ENCODE peak calls at places on chromosome 19, in ten cellular contexts. C is neural progenitor cell, G is heart right ventricle, Q is AG04450, Z is left lung, H is colonic mucosa, Y is Panc1, A is GM23338, U is HCT116, W is Caco-2. X is an unnamed sample.

GRCh38 chr19:13022111-13022858 is 27.0 kb downstream of the NFIX start:
- DNase-seq in U (no peak), W (no peak), Q (peak; percentile 55), G (peak; percentile 50), H (no peak), Y (no peak), Z (no peak), C (no peak), A (no peak), X (no peak)

GRCh38 chr19:58252102-58252685 is 23.5 kb downstream of the ZNF544 start:
- DNase-seq in W (peak; percentile 49), Y (no peak), A (peak; percentile 58), G (no peak), Q (no peak), U (no peak), C (peak; percentile 13), Z (no peak), H (no peak), X (no peak)

GRCh38 chr19:51702754-51703654 is 9.9 kb downstream of the SPACA6 start:
- DNase-seq in Z (peak; percentile 60), W (peak; percentile 58), G (peak; percentile 34), H (peak; percentile 70), A (peak; percentile 94), C (peak; percentile 49), Q (no peak), Y (no peak), U (no peak), X (no peak)

GRCh38 chr19:40609561-40610395 is 8.6 kb downstream of the LTBP4 start:
- DNase-seq in U (peak; percentile 88), Z (peak; percentile 96), Q (no peak), W (peak; percentile 94), C (peak; percentile 94), H (peak; percentile 98), Y (no peak), A (peak; percentile 95), G (peak; percentile 94), X (no peak)

GRCh38 chr19:40947573-40947972 is 43.5 kb upstream of the CYP2B6 start:
- DNase-seq in Y (no peak), Q (no peak), A (no peak), U (no peak), C (no peak), H (no peak), W (no peak), G (no peak), Z (no peak), X (no peak)

GRCh38 chr19:39200066-39200817 is 3.5 kb downstream of the NCCRP1 start:
- DNase-seq in Z (no peak), W (no peak), G (no peak), U (no peak), C (no peak), H (no peak), A (no peak), Q (no peak), Y (no peak), X (no peak)

GRCh38 chr19:9935409-9936062 is 779 bp downstream of the OLFM2 start:
- DNase-seq in G (no peak), A (peak; percentile 44), U (no peak), H (no peak), W (no peak), Y (no peak), Q (no peak), C (peak; percentile 25), Z (no peak), X (no peak)

GRCh38 chr19:14127929-14128509 is 8.4 kb downstream of the ASF1B start:
- DNase-seq in H (no peak), Q (no peak), A (no peak), G (peak; percentile 55), U (no peak), Y (no peak), C (no peak), W (no peak), Z (no peak), X (no peak)

GRCh38 chr19:33704271-33704670 is 82.5 kb downstream of the CHST8 start:
- DNase-seq in Z (peak; percentile 7), C (no peak), G (no peak), Y (no peak), W (no peak), U (no peak), Q (no peak), A (no peak), H (no peak), X (no peak)

GRCh38 chr19:38869160-38869835 is 8.8 kb downstream of the RINL start:
- DNase-seq in A (peak; percentile 70), W (no peak), U (no peak), Y (no peak), C (no peak), Z (no peak), G (no peak), Q (no peak), H (peak; percentile 41), X (no peak)

GRCh38 chr19:51810228-51810627 is 15.3 kb downstream of the FPR3 start:
- DNase-seq in C (no peak), Q (no peak), Y (no peak), U (no peak), H (no peak), W (peak; percentile 17), G (no peak), Z (no peak), A (peak; percentile 27), X (no peak)

GRCh38 chr19:6374179-6374709 is 1.5 kb downstream of the PSPN start:
- DNase-seq in U (no peak), Q (no peak), Y (no peak), G (no peak), Z (no peak), A (no peak), C (no peak), H (peak; percentile 27), W (no peak), X (no peak)

GRCh38 chr19:17999685-18000479 is 8.1 kb upstream of the ARRDC2 start:
- DNase-seq in A (no peak), W (no peak), Q (no peak), Z (no peak), C (no peak), H (no peak), G (no peak), Y (no peak), U (no peak), X (no peak)
- H3K4me3 ChIP-seq in A (peak overlapping the region; percentile 52), W (no peak overlapping the region), Q (no peak overlapping the region), Z (no peak overlapping the region), C (no peak overlapping the region), H (no peak overlapping the region), G (peak overlapping the region; percentile 80), Y (no peak overlapping the region), U (no peak overlapping the region), X (no peak overlapping the region)

GRCh38 chr19:2226051-2226839 is 9.9 kb downstream of the PLEKHJ1 start:
- DNase-seq in Z (no peak), H (no peak), G (no peak), A (no peak), Y (no peak), W (no peak), Q (no peak), C (no peak), U (no peak), X (no peak)

GRCh38 chr19:2229103-2230028 is 6.8 kb downstream of the PLEKHJ1 start:
- DNase-seq in Z (no peak), W (no peak), G (no peak), U (no peak), H (no peak), C (no peak), Q (no peak), A (no peak), Y (no peak), X (no peak)

GRCh38 chr19:2228157-2229030 is 7.7 kb downstream of the PLEKHJ1 start:
- DNase-seq in G (no peak), Z (no peak), H (no peak), A (no peak), W (no peak), Y (no peak), U (no peak), Q (no peak), C (no peak), X (no peak)

GRCh38 chr19:2226840-2227360 is 9.2 kb downstream of the PLEKHJ1 start:
- DNase-seq in Q (no peak), G (no peak), Y (no peak), C (no peak), H (no peak), A (no peak), Z (no peak), U (no peak), W (no peak), X (no peak)

GRCh38 chr19:2227415-2228156 is 8.5 kb downstream of the PLEKHJ1 start:
- DNase-seq in Q (no peak), G (no peak), C (no peak), A (peak; percentile 33), Y (no peak), W (no peak), U (no peak), H (no peak), Z (no peak), X (no peak)
- TF ChIP-seq CTCF in Q (no peak), G (no peak), C (no peak), A (no peak), Y (no peak), W (no peak), U (no peak), H (no peak), Z (no peak), X (no peak)

DNA sequence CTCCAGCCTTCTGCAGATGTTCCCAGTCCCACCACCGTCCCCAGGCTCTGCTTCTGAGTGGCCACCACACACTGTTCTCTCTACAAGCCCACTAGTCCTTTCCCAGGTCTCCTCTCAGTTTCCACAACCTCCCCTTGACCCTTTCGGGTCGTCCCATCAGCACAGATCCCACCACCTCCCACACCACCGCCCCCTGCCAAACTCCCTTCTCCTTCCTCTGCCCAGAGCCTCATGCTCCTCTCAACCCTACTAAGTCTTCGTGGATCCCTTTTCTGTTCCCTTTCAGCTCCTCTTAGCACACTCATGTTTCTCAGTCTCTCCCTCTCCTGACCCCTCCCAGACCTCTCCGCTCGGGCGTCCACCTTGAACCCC is 1.9 kb downstream of the NAPA start:
- DNase-seq in W (no peak), Q (no peak), C (no peak), G (no peak), A (no peak), Y (no peak), H (no peak), Z (no peak), U (no peak), X (no peak)
- H3K4me3 ChIP-seq in W (peak overlapping the region; percentile 29), Q (peak overlapping the region; percentile 98), C (no peak overlapping the region), G (peak overlapping the region; percentile 87), A (peak overlapping the region; percentile 23), Y (peak overlapping the region; percentile 98), H (peak overlapping the region; percentile 92), Z (no peak overlapping the region), U (no peak overlapping the region), X (peak overlapping the region; percentile 81)

DNA sequence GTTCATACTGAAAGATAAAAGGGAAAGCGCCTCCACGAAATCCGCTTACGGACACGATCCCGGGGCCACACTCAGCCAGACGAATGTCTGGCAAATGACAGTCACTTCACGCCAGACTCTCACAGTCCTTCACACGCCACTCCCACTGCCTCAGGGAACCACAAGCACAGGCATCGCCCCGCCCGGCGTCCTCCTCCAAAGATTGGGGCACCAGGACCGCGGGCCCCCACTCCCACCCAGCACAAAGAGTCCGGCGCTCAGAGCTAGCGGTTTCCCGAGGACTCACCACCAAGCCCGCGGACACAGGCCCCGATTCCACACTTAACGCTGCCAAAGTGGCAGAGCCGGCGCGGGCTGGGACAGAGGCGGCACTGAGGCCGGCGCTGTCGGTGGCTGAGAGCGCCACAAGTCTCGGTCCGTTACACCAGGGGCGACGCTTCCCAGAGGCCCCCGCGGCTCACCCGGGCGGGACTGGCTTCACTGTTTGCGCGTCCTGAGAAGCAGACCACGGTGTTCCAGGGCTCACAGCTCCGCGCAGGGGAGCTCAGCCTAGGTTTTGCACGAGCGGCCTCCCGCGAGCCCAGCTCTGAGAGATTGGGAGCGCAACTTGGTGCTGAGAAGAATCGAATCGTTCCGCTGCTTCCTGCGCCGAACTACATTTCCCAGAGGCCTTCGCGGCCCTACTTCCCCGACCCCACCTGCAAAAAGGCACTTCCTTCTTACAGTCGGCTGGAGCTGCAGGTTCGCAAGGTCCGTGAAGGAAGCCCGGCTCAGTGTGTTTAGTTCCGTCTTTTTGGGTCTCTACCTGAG is at the start of gene ZNF569:
- DNase-seq in C (peak; percentile 93), Q (peak; percentile 85), G (peak; percentile 93), Z (peak; percentile 93), Y (peak; percentile 91), A (peak; percentile 97), W (no peak), U (no peak), H (peak; percentile 93), X (peak; percentile 80)
- TF ChIP-seq CTCF in C (no peak), Q (no peak), G (no peak), Z (no peak), Y (no peak), A (no peak), W (no peak), U (no peak), H (no peak), X (no peak)